ENCODE peak calls at places on chromosome 13, in four cellular contexts. One of them, this sample, is unnamed.

GRCh38 chr13:32022292-32022691 is 9.3 kb upstream of the FRY start:
- DNase-seq in neural progenitor cell: peak; percentile 33
- DNase-seq in SK-N-SH: no peak
- DNase-seq in MM.1S: no peak
- DNase-seq in this sample: no peak

GRCh38 chr13:27482996-27483395 is 32.6 kb upstream of the MTIF3 start:
- DNase-seq in neural progenitor cell: no peak
- DNase-seq in SK-N-SH: no peak
- DNase-seq in MM.1S: peak; percentile 9
- DNase-seq in this sample: no peak

GRCh38 chr13:36417328-36417727 is 15.0 kb upstream of the CCNA1 start:
- DNase-seq in neural progenitor cell: no peak
- DNase-seq in SK-N-SH: no peak
- DNase-seq in MM.1S: peak; percentile 6
- DNase-seq in this sample: no peak

GRCh38 chr13:34250151-34250550 is 432.2 kb downstream of the RFC3 start:
- DNase-seq in neural progenitor cell: no peak
- DNase-seq in SK-N-SH: no peak
- DNase-seq in MM.1S: no peak
- DNase-seq in this sample: no peak

GRCh38 chr13:23813635-23814034 is 75.6 kb downstream of the MIPEP start:
- DNase-seq in neural progenitor cell: no peak
- DNase-seq in SK-N-SH: peak; percentile 26
- DNase-seq in MM.1S: no peak
- DNase-seq in this sample: no peak

GRCh38 chr13:20492641-20493040 is 33.0 kb downstream of the CRYL1 start:
- DNase-seq in neural progenitor cell: peak; percentile 41
- DNase-seq in SK-N-SH: no peak
- DNase-seq in MM.1S: no peak
- DNase-seq in this sample: peak; percentile 73

GRCh38 chr13:78780708-78781107 is 121.8 kb upstream of the OBI1 start:
- DNase-seq in neural progenitor cell: no peak
- DNase-seq in SK-N-SH: no peak
- DNase-seq in MM.1S: no peak
- DNase-seq in this sample: no peak

GRCh38 chr13:70856706-70857105 is 748.5 kb upstream of the KLHL1 start:
- DNase-seq in neural progenitor cell: no peak
- DNase-seq in SK-N-SH: no peak
- DNase-seq in MM.1S: no peak
- DNase-seq in this sample: peak; percentile 42

GRCh38 chr13:90055121-90055520 is 1292.4 kb upstream of the MIR17HG start:
- DNase-seq in neural progenitor cell: no peak
- DNase-seq in SK-N-SH: no peak
- DNase-seq in MM.1S: no peak
- DNase-seq in this sample: peak; percentile 79

GRCh38 chr13:47136659-47136975 is 239.8 kb upstream of the HTR2A start:
- DNase-seq in neural progenitor cell: no peak
- DNase-seq in SK-N-SH: no peak
- DNase-seq in MM.1S: no peak
- DNase-seq in this sample: no peak

GRCh38 chr13:57787058-57787791 is 155.7 kb downstream of the PCDH17 start:
- DNase-seq in neural progenitor cell: peak; percentile 74
- DNase-seq in SK-N-SH: no peak
- DNase-seq in MM.1S: no peak
- DNase-seq in this sample: no peak

GRCh38 chr13:29849071-29849541 is 1.3 kb downstream of the UBL3 start:
- DNase-seq in neural progenitor cell: peak; percentile 23
- DNase-seq in SK-N-SH: peak; percentile 38
- DNase-seq in MM.1S: peak; percentile 10
- DNase-seq in this sample: peak; percentile 40
- H3K79me2 ChIP-seq in neural progenitor cell: peaks cover 55% of the 10 kb centered on the region
- H3K79me2 ChIP-seq in SK-N-SH: peaks cover 56% of the 10 kb centered on the region
- H3K79me2 ChIP-seq in MM.1S: peaks cover 7% of the 10 kb centered on the region
- H3K79me2 ChIP-seq in this sample: peaks cover 57% of the 10 kb centered on the region

GRCh38 chr13:74409551-74409950 is 275.3 kb upstream of the KLF12 start:
- DNase-seq in neural progenitor cell: no peak
- DNase-seq in SK-N-SH: no peak
- DNase-seq in MM.1S: no peak
- DNase-seq in this sample: no peak
- TF ChIP-seq EZH2phosphoT487 in neural progenitor cell: no peak
- TF ChIP-seq EZH2phosphoT487 in SK-N-SH: no peak
- TF ChIP-seq EZH2phosphoT487 in MM.1S: no peak
- TF ChIP-seq EZH2phosphoT487 in this sample: no peak

GRCh38 chr13:100517135-100517534 is 71.5 kb downstream of the GGACT start:
- DNase-seq in neural progenitor cell: no peak
- DNase-seq in SK-N-SH: no peak
- DNase-seq in MM.1S: no peak
- DNase-seq in this sample: no peak
- H3K4me2 ChIP-seq in neural progenitor cell: no peak overlapping the region
- H3K4me2 ChIP-seq in SK-N-SH: no peak overlapping the region
- H3K4me2 ChIP-seq in MM.1S: no peak overlapping the region
- H3K4me2 ChIP-seq in this sample: no peak overlapping the region

DNA sequence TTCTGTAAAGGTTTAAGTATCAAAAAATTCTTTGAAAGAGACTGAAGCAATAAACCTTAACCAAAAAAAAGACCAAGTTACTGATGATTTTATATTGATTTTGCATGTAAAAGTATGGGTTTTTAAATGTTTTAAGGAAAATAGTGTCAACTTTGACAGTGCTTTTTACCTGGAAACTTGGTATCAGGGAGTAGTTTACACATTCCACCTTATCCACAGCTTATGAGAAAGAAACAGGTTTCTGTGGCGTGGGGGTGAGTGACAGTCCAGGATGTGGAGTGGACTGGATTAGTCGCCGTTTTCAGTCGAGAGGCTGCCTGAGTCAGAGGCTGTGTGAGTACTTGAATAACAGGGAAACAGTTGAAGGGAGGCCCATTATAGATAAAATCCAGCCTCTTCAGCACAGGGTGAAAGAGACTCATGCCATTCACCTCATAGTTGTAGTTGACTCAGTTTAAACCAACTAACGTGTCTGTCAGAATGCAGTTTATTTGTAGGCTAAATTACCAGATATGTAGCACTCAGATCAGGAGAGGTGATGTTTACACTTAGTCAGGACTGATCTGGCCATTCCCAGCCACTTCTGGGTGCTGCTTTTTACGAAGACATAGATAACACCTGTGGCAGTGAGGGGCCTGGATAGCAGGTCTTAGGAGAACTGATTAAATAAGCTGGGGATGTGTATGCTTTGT is 595 bp upstream of the GPR183 start:
- DNase-seq in neural progenitor cell: no peak
- DNase-seq in SK-N-SH: no peak
- DNase-seq in MM.1S: no peak
- DNase-seq in this sample: peak; percentile 53
- H3K79me2 ChIP-seq in neural progenitor cell: no peaks in the 10 kb centered on the region
- H3K79me2 ChIP-seq in SK-N-SH: peaks cover 6% of the 10 kb centered on the region
- H3K79me2 ChIP-seq in MM.1S: no peaks in the 10 kb centered on the region
- H3K79me2 ChIP-seq in this sample: no peaks in the 10 kb centered on the region

GRCh38 chr13:39047560-39047959 is 9.3 kb downstream of the NHLRC3 start:
- DNase-seq in neural progenitor cell: peak; percentile 42
- DNase-seq in SK-N-SH: peak; percentile 26
- DNase-seq in MM.1S: no peak
- DNase-seq in this sample: peak; percentile 35
- TF ChIP-seq EZH2phosphoT487 in neural progenitor cell: no peak
- TF ChIP-seq EZH2phosphoT487 in SK-N-SH: no peak
- TF ChIP-seq EZH2phosphoT487 in MM.1S: no peak
- TF ChIP-seq EZH2phosphoT487 in this sample: no peak

GRCh38 chr13:113548171-113548641 is 36.3 kb upstream of the TFDP1 start:
- DNase-seq in neural progenitor cell: peak; percentile 45
- DNase-seq in SK-N-SH: peak; percentile 30
- DNase-seq in MM.1S: no peak
- DNase-seq in this sample: no peak
- H3K4me2 ChIP-seq in neural progenitor cell: peak overlapping the region; percentile 49
- H3K4me2 ChIP-seq in SK-N-SH: no peak overlapping the region
- H3K4me2 ChIP-seq in MM.1S: no peak overlapping the region
- H3K4me2 ChIP-seq in this sample: no peak overlapping the region

This sample was measured in PC-3.